ENCODE peak calls at places on chromosomes 4 and X, in eight cellular contexts. U, P, F, Y, T, G, M and W are unnamed samples.

GRCh38 chr4:89067407-89067806 is 10.4 kb upstream of the FAM13A start:
- DNase-seq in G (no peak), M (no peak), Y (peak; percentile 35), P (no peak), T (no peak), U (no peak), F (peak; percentile 19), W (peak; percentile 26)

GRCh38 chr4:73864973-73865372 is 4.2 kb upstream of the CXCL1 start:
- DNase-seq in M (no peak), U (no peak), P (no peak), Y (no peak), G (no peak), F (no peak), T (no peak), W (no peak)

GRCh38 chrX:136975642-136976518 is 57.9 kb downstream of the GPR101 start:
- DNase-seq in G (no peak), U (no peak), F (peak; percentile 19), T (no peak), Y (no peak), P (no peak), M (no peak), W (no peak)

GRCh38 chr4:141807073-141807472 is 170.7 kb downstream of the IL15 start:
- DNase-seq in F (peak; percentile 53), P (no peak), G (no peak), Y (peak; percentile 56), T (no peak), U (no peak), M (no peak), W (peak; percentile 40)

GRCh38 chrX:150361777-150362351 is 1.3 kb upstream of the MAMLD1 start:
- DNase-seq in P (no peak), M (peak; percentile 9), T (no peak), F (no peak), Y (peak; percentile 41), G (no peak), U (peak; percentile 73), W (no peak)

GRCh38 chr4:125020089-125021034 is 294.4 kb upstream of the FAT4 start:
- DNase-seq in T (no peak), Y (no peak), G (no peak), M (no peak), P (no peak), F (no peak), U (no peak), W (no peak)

GRCh38 chr4:140092094-140092820 is 61.7 kb downstream of the MAML3 start:
- DNase-seq in T (peak; percentile 77), U (peak; percentile 41), P (no peak), Y (peak; percentile 44), G (no peak), F (peak; percentile 32), M (peak; percentile 57), W (no peak)

GRCh38 chr4:96753216-96753615 is 913.3 kb downstream of the PDHA2 start:
- DNase-seq in T (no peak), F (no peak), M (no peak), P (no peak), U (no peak), Y (peak; percentile 3), G (no peak), W (no peak)

GRCh38 chr4:96293806-96294205 is 453.9 kb downstream of the PDHA2 start:
- DNase-seq in G (no peak), U (no peak), F (peak; percentile 13), T (no peak), Y (no peak), P (no peak), M (no peak), W (no peak)

DNA sequence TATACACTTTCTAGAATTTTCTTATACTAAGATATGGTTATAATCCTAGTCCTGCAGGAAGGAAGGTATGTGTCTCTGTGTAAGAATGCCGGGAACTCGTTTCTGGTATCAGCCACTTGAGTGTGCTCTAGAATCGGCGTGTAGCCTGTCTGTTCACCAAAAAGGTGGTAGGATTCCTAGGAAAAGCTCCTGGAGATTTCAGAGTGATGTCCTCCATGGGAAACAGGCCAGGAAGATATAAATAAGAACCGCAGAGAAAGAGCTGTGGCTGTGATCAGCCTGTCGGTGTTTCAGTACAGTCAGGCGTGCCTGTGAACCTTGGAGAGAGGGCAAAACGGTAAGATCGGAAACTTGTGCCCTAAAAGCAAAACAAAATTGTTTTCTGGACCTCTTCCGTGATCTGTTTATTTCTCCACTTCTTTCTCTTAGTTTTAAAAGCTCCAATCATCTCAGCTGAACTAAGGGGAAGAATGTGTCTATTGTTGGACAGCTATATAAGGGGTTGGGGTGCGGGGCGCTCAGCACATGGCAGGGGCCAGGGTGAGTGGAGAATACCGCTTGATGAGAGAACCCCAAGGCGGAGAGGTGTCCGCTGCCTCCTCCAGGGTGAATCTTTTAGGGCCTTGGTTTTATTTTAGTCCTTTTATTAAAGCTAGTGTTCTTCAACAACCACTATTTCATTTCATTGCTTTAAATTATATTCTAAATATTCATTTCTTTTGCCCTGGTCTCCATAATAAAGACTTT is 303.8 kb upstream of the TENM3 start:
- DNase-seq in F (peak; percentile 33), P (no peak), T (no peak), U (peak; percentile 15), G (no peak), M (no peak), Y (no peak), W (no peak)
- H3K4me3 ChIP-seq in F (no peak overlapping the region), P (no peak overlapping the region), T (no peak overlapping the region), U (no peak overlapping the region), G (no peak overlapping the region), M (no peak overlapping the region), Y (no peak overlapping the region), W (no peak overlapping the region)

GRCh38 chr4:38663801-38664703 is at the start of gene KLF3:
- DNase-seq in P (peak; percentile 86), G (peak; percentile 72), U (peak; percentile 92), F (peak; percentile 89), T (peak; percentile 98), M (peak; percentile 97), Y (peak; percentile 98), W (peak; percentile 96)

GRCh38 chr4:38664704-38665401 is 854 bp downstream of the KLF3 start:
- DNase-seq in U (peak; percentile 82), Y (peak; percentile 67), G (no peak), M (peak; percentile 64), T (peak; percentile 70), P (no peak), F (peak; percentile 60), W (peak; percentile 65)

GRCh38 chr4:38667005-38667771 is 3.2 kb downstream of the KLF3 start:
- DNase-seq in G (no peak), U (peak; percentile 75), M (peak; percentile 40), P (peak; percentile 72), Y (peak; percentile 97), F (peak; percentile 100), T (peak; percentile 82), W (peak; percentile 96)

GRCh38 chr4:38668203-38668602 is 4.2 kb downstream of the KLF3 start:
- DNase-seq in P (no peak), F (no peak), U (no peak), T (no peak), Y (no peak), M (no peak), G (no peak), W (no peak)

GRCh38 chr4:38665846-38666490 is 2.0 kb downstream of the KLF3 start:
- DNase-seq in T (no peak), Y (no peak), F (no peak), G (no peak), P (no peak), M (no peak), U (no peak), W (no peak)
- H3K4me3 ChIP-seq in T (peak overlapping the region; percentile 88), Y (peak overlapping the region; percentile 95), F (peak overlapping the region; percentile 82), G (no peak overlapping the region), P (peak overlapping the region; percentile 99), M (peak overlapping the region; percentile 3), U (peak overlapping the region; percentile 79), W (peak overlapping the region; percentile 91)

GRCh38 chr4:185322805-185323204 is 72.9 kb downstream of the LRP2BP start:
- DNase-seq in U (no peak), T (no peak), M (no peak), F (no peak), G (no peak), P (no peak), Y (peak; percentile 18), W (peak; percentile 28)

GRCh38 chr4:185312699-185313098 is 83.0 kb downstream of the LRP2BP start:
- DNase-seq in T (no peak), F (no peak), G (no peak), U (no peak), P (no peak), Y (no peak), M (no peak), W (no peak)

GRCh38 chr4:185317880-185318279 is 77.8 kb downstream of the LRP2BP start:
- DNase-seq in F (no peak), U (no peak), P (no peak), Y (no peak), M (no peak), T (no peak), G (no peak), W (no peak)

GRCh38 chr4:185318679-185319078 is 77.0 kb downstream of the LRP2BP start:
- DNase-seq in P (no peak), F (peak; percentile 27), U (peak; percentile 39), Y (no peak), G (no peak), T (no peak), M (no peak), W (no peak)
- H3K4me3 ChIP-seq in P (no peak overlapping the region), F (no peak overlapping the region), U (no peak overlapping the region), Y (no peak overlapping the region), G (no peak overlapping the region), T (no peak overlapping the region), M (no peak overlapping the region), W (no peak overlapping the region)

DNA sequence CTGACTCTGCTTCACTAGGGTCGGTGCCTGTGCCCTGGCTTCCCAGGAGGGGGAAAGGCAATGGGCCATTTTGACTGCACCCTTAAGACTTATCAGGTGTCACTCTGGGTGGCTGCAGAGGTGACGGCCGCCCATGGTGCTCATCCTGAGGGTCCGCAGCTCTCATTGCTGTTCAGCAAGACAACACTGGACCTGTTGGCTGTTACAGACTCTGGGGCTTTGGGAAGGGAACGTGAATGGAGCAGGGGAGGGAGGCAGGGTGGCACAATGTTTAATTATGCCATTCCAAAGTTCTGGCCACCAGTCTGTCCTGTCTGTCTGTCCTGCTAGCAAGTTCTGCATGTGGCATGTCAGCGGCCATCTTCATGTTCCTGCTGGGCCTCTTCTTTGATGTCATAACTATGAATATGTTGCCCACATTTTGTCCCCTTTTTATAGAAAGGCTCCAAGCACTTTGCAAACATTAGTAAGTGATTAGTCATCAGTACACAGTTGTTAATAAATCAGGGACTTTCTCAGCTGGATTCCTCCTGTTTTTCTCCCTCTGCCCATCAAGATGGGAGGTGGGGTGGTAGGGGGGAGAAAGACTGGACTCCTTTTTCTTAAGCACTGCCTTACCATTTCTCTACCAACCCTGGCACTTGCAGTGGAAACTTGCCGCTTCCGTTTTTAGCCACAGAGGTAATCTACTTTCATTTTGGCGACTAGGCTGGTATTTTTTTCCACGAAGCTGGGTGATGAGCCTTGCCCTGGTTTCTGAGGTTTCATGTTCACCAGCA is 88.7 kb upstream of the TRIM2 start:
- DNase-seq in T (peak; percentile 34), M (no peak), P (no peak), U (no peak), Y (peak; percentile 60), F (peak; percentile 80), G (peak; percentile 40), W (peak; percentile 80)
- H3K4me3 ChIP-seq in T (no peak overlapping the region), M (no peak overlapping the region), P (peak overlapping the region; percentile 27), U (no peak overlapping the region), Y (peak overlapping the region; percentile 70), F (peak overlapping the region; percentile 26), G (peak overlapping the region; percentile 12), W (peak overlapping the region; percentile 41)

DNA sequence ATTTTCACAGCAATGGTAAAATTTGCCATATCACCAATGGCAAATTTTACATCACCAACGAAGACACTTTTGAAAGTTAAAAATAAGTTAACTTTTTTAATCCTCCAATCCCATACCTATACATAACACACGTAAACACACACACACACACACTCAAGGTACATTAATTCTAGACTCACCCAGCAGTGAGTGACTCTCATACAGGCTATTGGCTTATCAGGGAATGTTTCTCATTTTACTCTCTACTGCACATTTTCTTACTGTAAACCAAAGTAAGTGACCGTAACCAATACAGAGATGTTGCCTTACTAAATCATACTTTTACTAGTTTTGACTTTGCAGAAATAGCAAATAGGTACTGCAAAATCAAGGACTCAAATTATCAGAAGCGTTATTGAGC is 2.3 kb downstream of the VEGFC start:
- DNase-seq in Y (no peak), G (no peak), T (no peak), M (no peak), F (peak; percentile 38), P (no peak), U (no peak), W (no peak)
- H3K4me3 ChIP-seq in Y (peak overlapping the region; percentile 92), G (no peak overlapping the region), T (no peak overlapping the region), M (no peak overlapping the region), F (peak overlapping the region; percentile 81), P (no peak overlapping the region), U (no peak overlapping the region), W (peak overlapping the region; percentile 77)